ENCODE peak calls at places on chromosomes 7 and 10, in five cellular contexts. One of them, this sample, is unnamed.

GRCh38 chr7:90312745-90313144 is 8.4 kb downstream of the FAM237B start:
- DNase-seq in gastrocnemius medialis: no peak
- DNase-seq in non-pigmented ciliary epithelial cell: no peak
- DNase-seq in EH: peak
- DNase-seq in ureter: no peak
- DNase-seq in this sample: no peak

GRCh38 chr10:80471009-80471408 is 16.9 kb downstream of the TSPAN14 start:
- DNase-seq in gastrocnemius medialis: no peak
- DNase-seq in non-pigmented ciliary epithelial cell: no peak
- DNase-seq in EH: no peak
- DNase-seq in ureter: no peak
- DNase-seq in this sample: no peak

GRCh38 chr7:42014625-42015412 is 222.2 kb downstream of the GLI3 start:
- DNase-seq in gastrocnemius medialis: no peak
- DNase-seq in non-pigmented ciliary epithelial cell: no peak
- DNase-seq in EH: peak
- DNase-seq in ureter: no peak
- DNase-seq in this sample: peak

GRCh38 chr7:50679218-50680007 is 103.3 kb downstream of the GRB10 start:
- DNase-seq in gastrocnemius medialis: no peak
- DNase-seq in non-pigmented ciliary epithelial cell: no peak
- DNase-seq in EH: peak
- DNase-seq in ureter: no peak
- DNase-seq in this sample: no peak

GRCh38 chr7:111140091-111140870 is 49.4 kb downstream of the LRRN3 start:
- DNase-seq in gastrocnemius medialis: no peak
- DNase-seq in non-pigmented ciliary epithelial cell: no peak
- DNase-seq in EH: no peak
- DNase-seq in ureter: no peak
- DNase-seq in this sample: no peak

GRCh38 chr10:63562391-63562790 is 41.2 kb downstream of the REEP3 start:
- DNase-seq in gastrocnemius medialis: no peak
- DNase-seq in non-pigmented ciliary epithelial cell: no peak
- DNase-seq in EH: no peak
- DNase-seq in ureter: no peak
- DNase-seq in this sample: no peak

GRCh38 chr7:1407883-1408282 is 51.4 kb downstream of the MICALL2 start:
- DNase-seq in gastrocnemius medialis: no peak
- DNase-seq in non-pigmented ciliary epithelial cell: no peak
- DNase-seq in EH: no peak
- DNase-seq in ureter: no peak
- DNase-seq in this sample: no peak

GRCh38 chr7:43735802-43736603 is 6.7 kb upstream of the COA1 start:
- DNase-seq in gastrocnemius medialis: no peak
- DNase-seq in non-pigmented ciliary epithelial cell: peak
- DNase-seq in EH: peak
- DNase-seq in ureter: no peak
- DNase-seq in this sample: no peak

GRCh38 chr7:36037121-36037662 is 115.9 kb upstream of the EEPD1 start:
- DNase-seq in gastrocnemius medialis: peak
- DNase-seq in non-pigmented ciliary epithelial cell: peak
- DNase-seq in EH: peak
- DNase-seq in ureter: peak
- DNase-seq in this sample: peak

GRCh38 chr7:128453836-128454804 is 1.6 kb upstream of the HILPDA start:
- DNase-seq in gastrocnemius medialis: peak
- DNase-seq in non-pigmented ciliary epithelial cell: no peak
- DNase-seq in EH: peak
- DNase-seq in ureter: peak
- DNase-seq in this sample: peak

GRCh38 chr7:134636008-134636449 is 10.6 kb upstream of the BPGM start:
- DNase-seq in gastrocnemius medialis: no peak
- DNase-seq in non-pigmented ciliary epithelial cell: no peak
- DNase-seq in EH: no peak
- DNase-seq in ureter: no peak
- DNase-seq in this sample: no peak

GRCh38 chr10:5524721-5525531 is at the start of gene CALML3:
- DNase-seq in gastrocnemius medialis: no peak
- DNase-seq in non-pigmented ciliary epithelial cell: no peak
- DNase-seq in EH: no peak
- DNase-seq in ureter: no peak
- DNase-seq in this sample: peak

GRCh38 chr7:48040944-48041664 is 5.8 kb downstream of the C7orf57 start:
- DNase-seq in gastrocnemius medialis: no peak
- DNase-seq in non-pigmented ciliary epithelial cell: no peak
- DNase-seq in EH: peak
- DNase-seq in ureter: no peak
- DNase-seq in this sample: no peak

GRCh38 chr10:20598590-20598989 is 298.5 kb downstream of the NEBL start:
- DNase-seq in gastrocnemius medialis: peak
- DNase-seq in non-pigmented ciliary epithelial cell: peak
- DNase-seq in EH: no peak
- DNase-seq in ureter: no peak
- DNase-seq in this sample: no peak

GRCh38 chr7:38728145-38728544 is 97.0 kb upstream of the AMPH start:
- DNase-seq in gastrocnemius medialis: no peak
- DNase-seq in non-pigmented ciliary epithelial cell: no peak
- DNase-seq in EH: peak
- DNase-seq in ureter: no peak
- DNase-seq in this sample: no peak

GRCh38 chr7:117673367-117673766 is 193.5 kb downstream of the CFTR start:
- DNase-seq in gastrocnemius medialis: no peak
- DNase-seq in non-pigmented ciliary epithelial cell: no peak
- DNase-seq in EH: no peak
- DNase-seq in ureter: no peak
- DNase-seq in this sample: peak

GRCh38 chr10:117133273-117134083 is 4.6 kb downstream of the VAX1 start:
- DNase-seq in gastrocnemius medialis: no peak
- DNase-seq in non-pigmented ciliary epithelial cell: no peak
- DNase-seq in EH: no peak
- DNase-seq in ureter: no peak
- DNase-seq in this sample: no peak

GRCh38 chr10:110912374-110912773 is 6.6 kb downstream of the BBIP1 start:
- DNase-seq in gastrocnemius medialis: no peak
- DNase-seq in non-pigmented ciliary epithelial cell: no peak
- DNase-seq in EH: peak
- DNase-seq in ureter: no peak
- DNase-seq in this sample: no peak

GRCh38 chr7:158642149-158642548 is 54.5 kb upstream of the PTPRN2 start:
- DNase-seq in gastrocnemius medialis: no peak
- DNase-seq in non-pigmented ciliary epithelial cell: no peak
- DNase-seq in EH: no peak
- DNase-seq in ureter: no peak
- DNase-seq in this sample: no peak

GRCh38 chr10:59346321-59346720 is 16.0 kb downstream of the FAM13C start:
- DNase-seq in gastrocnemius medialis: peak
- DNase-seq in non-pigmented ciliary epithelial cell: no peak
- DNase-seq in EH: no peak
- DNase-seq in ureter: no peak
- DNase-seq in this sample: no peak

GRCh38 chr7:136018104-136018503 is 40.9 kb upstream of the MTPN start:
- DNase-seq in gastrocnemius medialis: no peak
- DNase-seq in non-pigmented ciliary epithelial cell: no peak
- DNase-seq in EH: no peak
- DNase-seq in ureter: no peak
- DNase-seq in this sample: no peak

GRCh38 chr7:122290476-122290875 is 14.1 kb downstream of the FEZF1 start:
- DNase-seq in gastrocnemius medialis: no peak
- DNase-seq in non-pigmented ciliary epithelial cell: no peak
- DNase-seq in EH: no peak
- DNase-seq in ureter: no peak
- DNase-seq in this sample: no peak

GRCh38 chr7:4738711-4739527 is 36.5 kb upstream of the AP5Z1 start:
- DNase-seq in gastrocnemius medialis: peak
- DNase-seq in non-pigmented ciliary epithelial cell: peak
- DNase-seq in EH: peak
- DNase-seq in ureter: no peak
- DNase-seq in this sample: peak

GRCh38 chr7:107924841-107925490 is 34.0 kb downstream of the DLD start:
- DNase-seq in gastrocnemius medialis: no peak
- DNase-seq in non-pigmented ciliary epithelial cell: no peak
- DNase-seq in EH: peak
- DNase-seq in ureter: no peak
- DNase-seq in this sample: no peak

GRCh38 chr7:139695616-139696015 is 82.2 kb downstream of the HIPK2 start:
- DNase-seq in gastrocnemius medialis: no peak
- DNase-seq in non-pigmented ciliary epithelial cell: no peak
- DNase-seq in EH: peak
- DNase-seq in ureter: no peak
- DNase-seq in this sample: no peak

GRCh38 chr7:37231613-37232012 is 217.1 kb downstream of the ELMO1 start:
- DNase-seq in gastrocnemius medialis: no peak
- DNase-seq in non-pigmented ciliary epithelial cell: no peak
- DNase-seq in EH: no peak
- DNase-seq in ureter: no peak
- DNase-seq in this sample: no peak

GRCh38 chr10:76786673-76787072 is 850.9 kb downstream of the KCNMA1 start:
- DNase-seq in gastrocnemius medialis: no peak
- DNase-seq in non-pigmented ciliary epithelial cell: no peak
- DNase-seq in EH: peak
- DNase-seq in ureter: no peak
- DNase-seq in this sample: no peak

GRCh38 chr7:157476201-157476600 is 139.4 kb downstream of the DNAJB6 start:
- DNase-seq in gastrocnemius medialis: peak
- DNase-seq in non-pigmented ciliary epithelial cell: no peak
- DNase-seq in EH: no peak
- DNase-seq in ureter: no peak
- DNase-seq in this sample: peak

GRCh38 chr7:151254316-151254715 is 5.8 kb upstream of the SMARCD3 start:
- DNase-seq in gastrocnemius medialis: no peak
- DNase-seq in non-pigmented ciliary epithelial cell: no peak
- DNase-seq in EH: no peak
- DNase-seq in ureter: no peak
- DNase-seq in this sample: no peak

GRCh38 chr10:119755446-119755845 is 29.6 kb downstream of the INPP5F start:
- DNase-seq in gastrocnemius medialis: no peak
- DNase-seq in non-pigmented ciliary epithelial cell: no peak
- DNase-seq in EH: peak
- DNase-seq in ureter: no peak
- DNase-seq in this sample: no peak

GRCh38 chr7:133977409-133978274 is 149.5 kb upstream of the LRGUK start:
- DNase-seq in gastrocnemius medialis: no peak
- DNase-seq in non-pigmented ciliary epithelial cell: no peak
- DNase-seq in EH: no peak
- DNase-seq in ureter: no peak
- DNase-seq in this sample: no peak

GRCh38 chr10:72509206-72509799 is 116.6 kb downstream of the MICU1 start:
- DNase-seq in gastrocnemius medialis: no peak
- DNase-seq in non-pigmented ciliary epithelial cell: no peak
- DNase-seq in EH: peak
- DNase-seq in ureter: no peak
- DNase-seq in this sample: no peak

GRCh38 chr7:36979810-36980248 is 255.5 kb upstream of the AOAH start:
- DNase-seq in gastrocnemius medialis: no peak
- DNase-seq in non-pigmented ciliary epithelial cell: no peak
- DNase-seq in EH: no peak
- DNase-seq in ureter: no peak
- DNase-seq in this sample: no peak

GRCh38 chr10:59748834-59749233 is 4.4 kb downstream of the MRLN start:
- DNase-seq in gastrocnemius medialis: no peak
- DNase-seq in non-pigmented ciliary epithelial cell: no peak
- DNase-seq in EH: no peak
- DNase-seq in ureter: no peak
- DNase-seq in this sample: no peak

GRCh38 chr10:5620966-5621365 is 45.4 kb downstream of the ASB13 start:
- DNase-seq in gastrocnemius medialis: no peak
- DNase-seq in non-pigmented ciliary epithelial cell: no peak
- DNase-seq in EH: no peak
- DNase-seq in ureter: no peak
- DNase-seq in this sample: no peak

GRCh38 chr10:101231092-101231491 is 1.8 kb upstream of the LBX1 start:
- DNase-seq in gastrocnemius medialis: no peak
- DNase-seq in non-pigmented ciliary epithelial cell: no peak
- DNase-seq in EH: no peak
- DNase-seq in ureter: no peak
- DNase-seq in this sample: no peak